ENCODE peak calls at places on chromosomes 16 and 17, in six cellular contexts. One of them, this sample, is unnamed.

GRCh38 chr16:11784048-11784780 is 12.8 kb downstream of the ZC3H7A start:
- DNase-seq in Kasumi-1: no peak
- DNase-seq in SW480: no peak
- DNase-seq in NCI-H2081: no peak
- DNase-seq in mucosa of descending colon: no peak
- DNase-seq in thoracic aorta: no peak
- DNase-seq in this sample: no peak

GRCh38 chr16:10862432-10862831 is 14.6 kb upstream of the CIITA start:
- DNase-seq in Kasumi-1: peak
- DNase-seq in SW480: peak
- DNase-seq in NCI-H2081: no peak
- DNase-seq in mucosa of descending colon: no peak
- DNase-seq in thoracic aorta: peak
- DNase-seq in this sample: peak

GRCh38 chr16:53545433-53545832 is 42.4 kb upstream of the AKTIP start:
- DNase-seq in Kasumi-1: peak
- DNase-seq in SW480: no peak
- DNase-seq in NCI-H2081: no peak
- DNase-seq in mucosa of descending colon: no peak
- DNase-seq in thoracic aorta: no peak
- DNase-seq in this sample: no peak

GRCh38 chr16:11394593-11394960 is 49.3 kb downstream of the RMI2 start:
- DNase-seq in Kasumi-1: no peak
- DNase-seq in SW480: no peak
- DNase-seq in NCI-H2081: no peak
- DNase-seq in mucosa of descending colon: no peak
- DNase-seq in thoracic aorta: no peak
- DNase-seq in this sample: no peak

GRCh38 chr16:12750554-12750918 is 53.2 kb downstream of the CPPED1 start:
- DNase-seq in Kasumi-1: no peak
- DNase-seq in SW480: no peak
- DNase-seq in NCI-H2081: no peak
- DNase-seq in mucosa of descending colon: no peak
- DNase-seq in thoracic aorta: no peak
- DNase-seq in this sample: no peak

GRCh38 chr17:18966831-18967624 is 15.1 kb downstream of the SLC5A10 start:
- DNase-seq in Kasumi-1: no peak
- DNase-seq in SW480: no peak
- DNase-seq in NCI-H2081: peak
- DNase-seq in mucosa of descending colon: peak
- DNase-seq in thoracic aorta: no peak
- DNase-seq in this sample: no peak

GRCh38 chr17:42421479-42422332 is 1.4 kb downstream of the CAVIN1 start:
- DNase-seq in Kasumi-1: no peak
- DNase-seq in SW480: peak
- DNase-seq in NCI-H2081: no peak
- DNase-seq in mucosa of descending colon: peak
- DNase-seq in thoracic aorta: no peak
- DNase-seq in this sample: no peak

GRCh38 chr17:46003907-46004748 is 5.1 kb downstream of the STH start:
- DNase-seq in Kasumi-1: no peak
- DNase-seq in SW480: no peak
- DNase-seq in NCI-H2081: peak
- DNase-seq in mucosa of descending colon: peak
- DNase-seq in thoracic aorta: no peak
- DNase-seq in this sample: no peak

GRCh38 chr16:77675464-77676324 is 46.6 kb upstream of the NUDT7 start:
- DNase-seq in Kasumi-1: peak
- DNase-seq in SW480: peak
- DNase-seq in NCI-H2081: peak
- DNase-seq in mucosa of descending colon: peak
- DNase-seq in thoracic aorta: peak
- DNase-seq in this sample: peak

GRCh38 chr17:2707721-2708584 is 3.6 kb downstream of the CLUH start:
- DNase-seq in Kasumi-1: no peak
- DNase-seq in SW480: no peak
- DNase-seq in NCI-H2081: no peak
- DNase-seq in mucosa of descending colon: peak
- DNase-seq in thoracic aorta: no peak
- DNase-seq in this sample: no peak

GRCh38 chr17:3821101-3821500 is 20.1 kb upstream of the ITGAE start:
- DNase-seq in Kasumi-1: no peak
- DNase-seq in SW480: no peak
- DNase-seq in NCI-H2081: no peak
- DNase-seq in mucosa of descending colon: no peak
- DNase-seq in thoracic aorta: no peak
- DNase-seq in this sample: no peak

GRCh38 chr16:56257666-56258359 is 66.5 kb downstream of the GNAO1 start:
- DNase-seq in Kasumi-1: no peak
- DNase-seq in SW480: no peak
- DNase-seq in NCI-H2081: no peak
- DNase-seq in mucosa of descending colon: no peak
- DNase-seq in thoracic aorta: no peak
- DNase-seq in this sample: no peak

GRCh38 chr17:78412403-78412802 is 34.0 kb downstream of the PGS1 start:
- DNase-seq in Kasumi-1: no peak
- DNase-seq in SW480: peak
- DNase-seq in NCI-H2081: no peak
- DNase-seq in mucosa of descending colon: no peak
- DNase-seq in thoracic aorta: no peak
- DNase-seq in this sample: no peak

GRCh38 chr17:59409336-59410048 is 78.0 kb downstream of the YPEL2 start:
- DNase-seq in Kasumi-1: no peak
- DNase-seq in SW480: no peak
- DNase-seq in NCI-H2081: no peak
- DNase-seq in mucosa of descending colon: no peak
- DNase-seq in thoracic aorta: no peak
- DNase-seq in this sample: no peak

GRCh38 chr16:16778322-16778721 is 399.4 kb downstream of the NPIPA7 start:
- DNase-seq in Kasumi-1: no peak
- DNase-seq in SW480: no peak
- DNase-seq in NCI-H2081: no peak
- DNase-seq in mucosa of descending colon: no peak
- DNase-seq in thoracic aorta: no peak
- DNase-seq in this sample: no peak

GRCh38 chr17:44956076-44956475 is 8.5 kb upstream of the KIF18B start:
- DNase-seq in Kasumi-1: no peak
- DNase-seq in SW480: no peak
- DNase-seq in NCI-H2081: no peak
- DNase-seq in mucosa of descending colon: no peak
- DNase-seq in thoracic aorta: no peak
- DNase-seq in this sample: no peak